ENCODE peak calls at places on chromosomes 13 and 19, in four cellular contexts. A is kidney glomerular epithelial cell, C is Ammon's horn, M is T-helper 1 cell. V is an unnamed sample.

GRCh38 chr19:40224342-40225148 is 1.9 kb downstream of the CCNP start:
- DNase-seq in M (no peak), A (no peak), C (no peak), V (no peak)

GRCh38 chr13:47796816-47797215 is 204.3 kb downstream of the SUCLA2 start:
- DNase-seq in C (no peak), A (no peak), M (no peak), V (no peak)

GRCh38 chr19:30349131-30349730 is 23.0 kb upstream of the ZNF536 start:
- DNase-seq in C (no peak), M (no peak), A (no peak), V (no peak)

GRCh38 chr13:27621116-27621365 is 651 bp upstream of the POLR1D start:
- DNase-seq in A (no peak), M (no peak), C (no peak), V (no peak)

GRCh38 chr19:719081-719512 is 10.4 kb downstream of the PALM start:
- DNase-seq in M (no peak), C (peak), A (no peak), V (no peak)

GRCh38 chr19:51530616-51531015 is 854 bp downstream of the SIGLEC6 start:
- DNase-seq in C (no peak), M (no peak), A (no peak), V (no peak)

GRCh38 chr13:77521595-77522367 is 13.7 kb upstream of the SCEL start:
- DNase-seq in M (no peak), A (peak), C (no peak), V (no peak)

GRCh38 chr19:3513198-3514140 is 7.4 kb downstream of the FZR1 start:
- DNase-seq in M (no peak), C (no peak), A (no peak), V (no peak)

GRCh38 chr13:40798380-40798779 is 9.0 kb downstream of the SLC25A15 start:
- DNase-seq in C (no peak), M (no peak), A (no peak), V (no peak)

GRCh38 chr13:30486230-30487074 is 20.7 kb upstream of the HMGB1 start:
- DNase-seq in M (no peak), A (no peak), C (no peak), V (no peak)

GRCh38 chr19:17623224-17623935 is 64.8 kb downstream of the UNC13A start:
- DNase-seq in M (no peak), C (no peak), A (no peak), V (no peak)

GRCh38 chr19:45730389-45731288 is at the start of gene FBXO46:
- DNase-seq in C (peak), A (peak), M (peak), V (peak)

GRCh38 chr13:103188688-103189326 is 122.6 kb upstream of the SLC10A2 start:
- DNase-seq in A (peak), M (no peak), C (no peak), V (peak)

GRCh38 chr19:5118026-5118425 is 149.1 kb downstream of the KDM4B start:
- DNase-seq in M (no peak), A (no peak), C (no peak), V (no peak)

GRCh38 chr13:28022848-28023518 is 34.5 kb upstream of the URAD start:
- DNase-seq in M (no peak), C (no peak), A (no peak), V (no peak)

GRCh38 chr19:10001899-10002298 is 8.4 kb downstream of the COL5A3 start:
- DNase-seq in M (no peak), C (no peak), A (no peak), V (no peak)

GRCh38 chr19:29516358-29516725 is 9.5 kb upstream of the VSTM2B start:
- DNase-seq in A (no peak), C (no peak), M (no peak), V (no peak)

GRCh38 chr13:65940720-65941119 is 1289.4 kb downstream of the PCDH9 start:
- DNase-seq in M (no peak), C (no peak), A (no peak), V (no peak)

GRCh38 chr13:95677564-95678386 is 836 bp downstream of the DNAJC3 start:
- DNase-seq in M (peak), A (peak), C (peak), V (no peak)

GRCh38 chr13:79799466-79799865 is 318.5 kb downstream of the NDFIP2 start:
- DNase-seq in C (no peak), M (no peak), A (no peak), V (no peak)

GRCh38 chr19:49200238-49200862 is 42.8 kb downstream of the TRPM4 start:
- DNase-seq in A (no peak), C (no peak), M (no peak), V (no peak)

GRCh38 chr13:93810264-93810663 is 583.7 kb downstream of the GPC6 start:
- DNase-seq in M (no peak), C (no peak), A (no peak), V (no peak)

GRCh38 chr19:36573948-36574726 is 1.0 kb upstream of the ZNF529 start:
- DNase-seq in C (no peak), A (peak), M (no peak), V (no peak)

GRCh38 chr13:78326608-78327007 is 276.7 kb downstream of the POU4F1 start:
- DNase-seq in A (no peak), C (no peak), M (no peak), V (no peak)

GRCh38 chr19:46296722-46297431 is at the start of gene HIF3A:
- DNase-seq in A (no peak), C (peak), M (no peak), V (no peak)

GRCh38 chr19:14055396-14055795 is 6.5 kb downstream of the PALM3 start:
- DNase-seq in M (no peak), C (no peak), A (no peak), V (no peak)

GRCh38 chr19:18156841-18157464 is 4.0 kb downstream of the PIK3R2 start:
- DNase-seq in A (peak), M (no peak), C (peak), V (no peak)

GRCh38 chr19:35592226-35592625 is 6.3 kb downstream of the PMIS2 start:
- DNase-seq in M (no peak), C (peak), A (peak), V (no peak)

GRCh38 chr19:33462112-33462726 is 59.4 kb downstream of the PEPD start:
- DNase-seq in A (no peak), C (no peak), M (no peak), V (no peak)

GRCh38 chr13:78596701-78597550 is 6.4 kb downstream of the POU4F1 start:
- DNase-seq in A (no peak), C (no peak), M (no peak), V (no peak)

GRCh38 chr19:55459551-55459949 is 1.9 kb downstream of the ISOC2 start:
- DNase-seq in C (no peak), A (no peak), M (no peak), V (no peak)

GRCh38 chr13:34349091-34349722 is 531.3 kb downstream of the RFC3 start:
- DNase-seq in C (no peak), A (peak), M (no peak), V (peak)

GRCh38 chr13:31236211-31236786 is 36.5 kb downstream of the B3GLCT start:
- DNase-seq in A (peak), C (peak), M (no peak), V (peak)

GRCh38 chr19:18225702-18226468 is at the start of gene PDE4C:
- DNase-seq in M (no peak), A (no peak), C (no peak), V (no peak)

GRCh38 chr19:15299568-15300409 is 32.5 kb downstream of the BRD4 start:
- DNase-seq in C (no peak), M (no peak), A (no peak), V (no peak)

GRCh38 chr19:4971816-4972495 is 3.0 kb downstream of the KDM4B start:
- DNase-seq in A (no peak), M (no peak), C (no peak), V (no peak)

GRCh38 chr13:114058051-114058867 is 74.2 kb downstream of the RASA3 start:
- DNase-seq in M (no peak), A (no peak), C (no peak), V (no peak)

GRCh38 chr13:111325146-111325890 is 4.9 kb downstream of the TEX29 start:
- DNase-seq in A (no peak), C (no peak), M (no peak), V (no peak)

GRCh38 chr19:9531933-9532332 is 6.5 kb downstream of the ZNF426 start:
- DNase-seq in M (no peak), A (no peak), C (no peak), V (no peak)